ENCODE peak calls at places on chromosomes 6 and 20, in five cellular contexts. V is tibial artery; G is effector memory CD4-positive, alpha-beta T cell; W is GM04503; M is cardiac septum. Z is an unnamed sample.

GRCh38 chr20:62977613-62978558 is 25.4 kb downstream of the SLC17A9 start:
- DNase-seq in V (no peak), G (peak; percentile 82), W (no peak), M (no peak), Z (no peak)

GRCh38 chr6:144675231-144675861 is 390.2 kb downstream of the UTRN start:
- DNase-seq in V (no peak), G (no peak), W (no peak), M (no peak), Z (no peak)

GRCh38 chr6:49556429-49556837 is 6.0 kb downstream of the C6orf141 start:
- DNase-seq in V (no peak), G (no peak), W (peak; percentile 37), M (no peak), Z (no peak)

GRCh38 chr20:57397004-57397692 is 6.0 kb downstream of the RBM38 start:
- DNase-seq in V (no peak), G (no peak), W (no peak), M (no peak), Z (no peak)

GRCh38 chr6:155604991-155605390 is 149.4 kb upstream of the NOX3 start:
- DNase-seq in V (no peak), G (no peak), W (no peak), M (no peak), Z (no peak)

GRCh38 chr20:35174458-35175216 is 2.8 kb downstream of the PROCR start:
- DNase-seq in V (no peak), G (no peak), W (no peak), M (no peak), Z (no peak)

GRCh38 chr6:136753624-136754023 is 38.7 kb downstream of the MAP3K5 start:
- DNase-seq in V (no peak), G (peak; percentile 58), W (no peak), M (no peak), Z (no peak)

GRCh38 chr20:6173481-6173880 is 50.7 kb upstream of the FERMT1 start:
- DNase-seq in V (no peak), G (no peak), W (no peak), M (no peak), Z (no peak)

GRCh38 chr20:47418061-47418616 is 61.6 kb upstream of the ZMYND8 start:
- DNase-seq in V (no peak), G (no peak), W (no peak), M (no peak), Z (no peak)

GRCh38 chr6:17945111-17945510 is 42.3 kb downstream of the KIF13A start:
- DNase-seq in V (no peak), G (no peak), W (no peak), M (no peak), Z (no peak)

GRCh38 chr20:25076731-25077609 is 5.0 kb downstream of the VSX1 start:
- DNase-seq in V (no peak), G (no peak), W (no peak), M (peak; percentile 27), Z (no peak)

GRCh38 chr6:293185-294174 is 1.2 kb downstream of the DUSP22 start:
- DNase-seq in V (peak; percentile 71), G (no peak), W (no peak), M (no peak), Z (no peak)

GRCh38 chr20:58650776-58651547 is at the start of gene STX16:
- DNase-seq in V (peak; percentile 92), G (peak; percentile 75), W (peak; percentile 73), M (peak; percentile 95), Z (peak; percentile 92)

GRCh38 chr6:152635949-152636674 is 1.1 kb downstream of the SYNE1 start:
- DNase-seq in V (no peak), G (no peak), W (no peak), M (peak; percentile 82), Z (no peak)

GRCh38 chr6:113971786-113972185 is 838 bp upstream of the HDAC2 start:
- DNase-seq in V (no peak), G (no peak), W (no peak), M (no peak), Z (no peak)

GRCh38 chr6:79249136-79249535 is 14.7 kb upstream of the HMGN3 start:
- DNase-seq in V (no peak), G (no peak), W (no peak), M (no peak), Z (no peak)

GRCh38 chr6:84462697-84463096 is 235.3 kb upstream of the CEP162 start:
- DNase-seq in V (no peak), G (no peak), W (peak; percentile 64), M (no peak), Z (no peak)

GRCh38 chr6:72631480-72631879 is 9.6 kb downstream of the KCNQ5 start:
- DNase-seq in V (no peak), G (no peak), W (no peak), M (no peak), Z (no peak)

GRCh38 chr20:38754924-38755323 is 6.7 kb downstream of the ACTR5 start:
- DNase-seq in V (no peak), G (no peak), W (no peak), M (no peak), Z (no peak)

GRCh38 chr6:97040355-97040860 is 115.9 kb downstream of the KLHL32 start:
- DNase-seq in V (no peak), G (no peak), W (no peak), M (no peak), Z (no peak)

GRCh38 chr6:144153260-144153659 is 2.9 kb downstream of the STX11 start:
- DNase-seq in V (no peak), G (no peak), W (no peak), M (no peak), Z (no peak)

GRCh38 chr6:154572592-154572991 is 62.1 kb upstream of the CNKSR3 start:
- DNase-seq in V (no peak), G (no peak), W (no peak), M (no peak), Z (no peak)

GRCh38 chr6:56551409-56552120 is 91.1 kb downstream of the DST start:
- DNase-seq in V (no peak), G (no peak), W (no peak), M (no peak), Z (peak; percentile 70)

GRCh38 chr20:63064745-63065711 is 58.3 kb upstream of the BHLHE23 start:
- DNase-seq in V (peak; percentile 50), G (no peak), W (no peak), M (peak; percentile 47), Z (no peak)

GRCh38 chr6:28648878-28649375 is 123.2 kb downstream of the GPX5 start:
- DNase-seq in V (no peak), G (no peak), W (no peak), M (no peak), Z (no peak)

GRCh38 chr20:59123011-59123676 is 40.5 kb upstream of the ZNF831 start:
- DNase-seq in V (no peak), G (no peak), W (no peak), M (no peak), Z (no peak)

GRCh38 chr20:34222208-34222607 is 19.0 kb upstream of the ASIP start:
- DNase-seq in V (no peak), G (no peak), W (peak; percentile 95), M (no peak), Z (no peak)

GRCh38 chr6:122709922-122710512 is 69.5 kb upstream of the FABP7 start:
- DNase-seq in V (no peak), G (no peak), W (no peak), M (no peak), Z (no peak)

GRCh38 chr6:35178932-35179832 is 34.6 kb upstream of the SCUBE3 start:
- DNase-seq in V (no peak), G (no peak), W (no peak), M (no peak), Z (no peak)